ENCODE peak calls at places on chromosomes 1 and 21, in five cellular contexts. S, T, D, A and G are unnamed samples.

GRCh38 chr1:160726498-160727391 is 12.3 kb upstream of the SLAMF7 start:
- DNase-seq in A (peak), D (no peak), S (no peak), T (no peak), G (no peak)

GRCh38 chr1:108117908-108118902 is 81.9 kb downstream of the SLC25A24 start:
- DNase-seq in T (no peak), S (no peak), D (no peak), A (no peak), G (no peak)

GRCh38 chr1:210360852-210361477 is 32.3 kb downstream of the HHAT start:
- DNase-seq in D (no peak), T (no peak), S (no peak), A (no peak), G (no peak)

GRCh38 chr1:99599678-99600175 is 46.2 kb upstream of the PALMD start:
- DNase-seq in D (no peak), S (no peak), T (peak), A (no peak), G (no peak)

GRCh38 chr1:23224721-23225648 is 7.7 kb upstream of the HTR1D start:
- DNase-seq in A (no peak), T (peak), D (no peak), S (no peak), G (no peak)

GRCh38 chr1:117225931-117226330 is 15.2 kb upstream of the VTCN1 start:
- DNase-seq in A (no peak), S (no peak), D (no peak), T (no peak), G (no peak)

GRCh38 chr1:88191917-88192316 is 492.2 kb upstream of the PKN2 start:
- DNase-seq in S (no peak), T (no peak), D (no peak), A (no peak), G (no peak)

GRCh38 chr1:23528245-23528978 is 2.6 kb downstream of the E2F2 start:
- DNase-seq in T (peak), A (peak), S (peak), D (peak), G (no peak)

GRCh38 chr1:221308534-221309511 is 429.6 kb downstream of the HLX start:
- DNase-seq in T (no peak), S (no peak), D (no peak), A (no peak), G (no peak)

GRCh38 chr21:34808569-34809204 is 139.9 kb downstream of the CLIC6 start:
- DNase-seq in S (no peak), T (no peak), A (no peak), D (no peak), G (no peak)

GRCh38 chr1:43659785-43660184 is 9.8 kb downstream of the KDM4A start:
- DNase-seq in T (no peak), S (no peak), A (no peak), D (no peak), G (no peak)

GRCh38 chr1:228807904-228808487 is 72.7 kb downstream of the RHOU start:
- DNase-seq in D (no peak), S (no peak), A (no peak), T (no peak), G (no peak)

GRCh38 chr1:241408170-241408569 is 51.2 kb upstream of the RGS7 start:
- DNase-seq in S (no peak), T (no peak), D (no peak), A (no peak), G (no peak)

GRCh38 chr1:156126701-156127534 is 12.4 kb downstream of the LMNA start:
- DNase-seq in D (peak), S (peak), T (peak), A (peak), G (no peak)

GRCh38 chr1:199723557-199723956 is 304.0 kb upstream of the NR5A2 start:
- DNase-seq in A (no peak), T (no peak), D (no peak), S (no peak), G (no peak)

GRCh38 chr1:211703812-211704566 is 28.6 kb upstream of the NEK2 start:
- DNase-seq in T (no peak), A (no peak), D (no peak), S (no peak), G (no peak)

GRCh38 chr1:7462627-7463026 is 308.5 kb upstream of the VAMP3 start:
- DNase-seq in A (no peak), D (no peak), S (no peak), T (no peak), G (no peak)

GRCh38 chr1:99887890-99888289 is 37.7 kb downstream of the AGL start:
- DNase-seq in A (no peak), S (no peak), T (no peak), D (no peak), G (no peak)

GRCh38 chr1:46802901-46803574 is 4.2 kb downstream of the CYP4B1 start:
- DNase-seq in T (no peak), S (no peak), A (no peak), D (no peak), G (no peak)

GRCh38 chr1:205505791-205506190 is 1.3 kb downstream of the CDK18 start:
- DNase-seq in D (no peak), S (no peak), A (no peak), T (peak), G (no peak)